ENCODE peak calls at places on chromosomes 5 and 9, in eight cellular contexts. Q is left ventricle myocardium inferior, V is colonic mucosa, U is SK-N-SH, P is neuronal stem cell, R is cardiac muscle cell, Z is neural progenitor cell, X is PC-9. L is an unnamed sample. For H3K36me3, the result is how much of the 10 kb centered on the place peaks cover.

GRCh38 chr9:119795395-119795794 is 426.2 kb upstream of the BRINP1 start:
- DNase-seq in P (no peak), R (no peak), Q (no peak), V (no peak), U (no peak), X (no peak), Z (no peak), L (no peak)

GRCh38 chr9:34256104-34256503 is 73.0 kb downstream of the KIF24 start:
- DNase-seq in Q (no peak), U (peak), P (no peak), V (no peak), R (no peak), X (no peak), Z (peak), L (no peak)

GRCh38 chr5:91293131-91293530 is 90.0 kb downstream of the ARRDC3 start:
- DNase-seq in R (peak), V (no peak), Q (no peak), P (peak), X (peak), U (no peak), Z (peak), L (no peak)

GRCh38 chr9:136791466-136792276 is 527 bp downstream of the TMEM141 start:
- DNase-seq in P (peak), Z (peak), Q (peak), R (peak), U (peak), V (peak), X (peak), L (peak)

GRCh38 chr9:98215821-98216220 is 23.4 kb upstream of the CORO2A start:
- DNase-seq in V (no peak), R (peak), P (no peak), Q (no peak), Z (peak), X (no peak), U (peak), L (no peak)

GRCh38 chr5:41629897-41630296 is 119.5 kb upstream of the PLCXD3 start:
- DNase-seq in P (no peak), U (peak), Z (no peak), X (no peak), R (no peak), Q (no peak), V (no peak), L (no peak)

GRCh38 chr9:112047538-112048066 is 127.5 kb downstream of the SUSD1 start:
- DNase-seq in R (no peak), V (no peak), U (no peak), Q (no peak), P (no peak), Z (no peak), X (no peak), L (no peak)

GRCh38 chr9:27125030-27125429 is 16.0 kb downstream of the TEK start:
- DNase-seq in U (no peak), X (peak), R (no peak), Z (no peak), P (no peak), V (peak), Q (peak), L (no peak)

GRCh38 chr9:107484117-107484723 is 5.3 kb downstream of the KLF4 start:
- DNase-seq in Q (no peak), U (peak), P (peak), R (peak), V (peak), Z (peak), X (peak), L (no peak)

GRCh38 chr5:2739360-2740050 is 12.0 kb downstream of the IRX2 start:
- DNase-seq in V (no peak), R (peak), Z (peak), U (no peak), X (no peak), P (no peak), Q (no peak), L (no peak)

GRCh38 chr9:69981686-69982450 is 61.8 kb upstream of the MAMDC2 start:
- DNase-seq in R (no peak), Q (no peak), X (no peak), V (no peak), Z (peak), U (no peak), P (no peak), L (no peak)

GRCh38 chr9:115167175-115167574 is 49.2 kb upstream of the TNC start:
- DNase-seq in Z (no peak), R (no peak), P (no peak), V (no peak), X (peak), Q (no peak), U (no peak), L (no peak)

GRCh38 chr5:59133801-59134261 is 551.0 kb downstream of the RAB3C start:
- DNase-seq in V (no peak), U (no peak), P (no peak), R (no peak), X (no peak), Z (no peak), Q (no peak), L (no peak)

GRCh38 chr9:125747053-125747764 is at the start of gene PBX3:
- DNase-seq in Q (peak), V (peak), P (peak), U (peak), R (peak), Z (peak), X (peak), L (peak)

GRCh38 chr9:74950456-74950855 is 2.3 kb downstream of the C9orf40 start:
- DNase-seq in P (no peak), V (no peak), Q (no peak), Z (no peak), R (no peak), U (no peak), X (no peak), L (no peak)

GRCh38 chr9:74953235-74953741 is 576 bp upstream of the C9orf40 start:
- DNase-seq in U (no peak), R (no peak), V (peak), P (no peak), X (no peak), Z (peak), Q (no peak), L (peak)

GRCh38 chr9:74951107-74951720 is 1.5 kb downstream of the C9orf40 start:
- DNase-seq in Z (no peak), U (no peak), P (no peak), Q (no peak), R (no peak), V (peak), X (peak), L (no peak)

GRCh38 chr9:74951725-74952151 is 974 bp downstream of the C9orf40 start:
- DNase-seq in U (peak), Z (peak), P (peak), X (peak), Q (peak), R (peak), V (peak), L (peak)

GRCh38 chr9:74952281-74953151 is at the start of gene C9orf40:
- DNase-seq in V (peak), U (peak), P (peak), R (peak), X (peak), Q (peak), Z (peak), L (peak)
- H3K4me3 ChIP-seq in V (peak), U (peak), P (peak), R (peak), X (peak), Q (peak), Z (peak), L (peak)

GRCh38 chr5:150556859-150557506 is 49.1 kb downstream of the NDST1 start:
- DNase-seq in X (no peak), V (no peak), U (no peak), Q (no peak), Z (no peak), P (no peak), R (no peak), L (no peak)
- H3K36me3 ChIP-seq in X (under half), V (under half), U (under half), Q (under half), Z (under half), P (under half), R (under half), L (under half)

GRCh38 chr9:96491880-96492525 is 42.0 kb downstream of the HABP4 start:
- DNase-seq in P (no peak), R (no peak), Z (no peak), X (no peak), U (no peak), Q (no peak), V (no peak), L (no peak)
- H3K27ac ChIP-seq in P (no peak), R (peak), Z (no peak), X (no peak), U (no peak), Q (peak), V (no peak), L (no peak)

DNA sequence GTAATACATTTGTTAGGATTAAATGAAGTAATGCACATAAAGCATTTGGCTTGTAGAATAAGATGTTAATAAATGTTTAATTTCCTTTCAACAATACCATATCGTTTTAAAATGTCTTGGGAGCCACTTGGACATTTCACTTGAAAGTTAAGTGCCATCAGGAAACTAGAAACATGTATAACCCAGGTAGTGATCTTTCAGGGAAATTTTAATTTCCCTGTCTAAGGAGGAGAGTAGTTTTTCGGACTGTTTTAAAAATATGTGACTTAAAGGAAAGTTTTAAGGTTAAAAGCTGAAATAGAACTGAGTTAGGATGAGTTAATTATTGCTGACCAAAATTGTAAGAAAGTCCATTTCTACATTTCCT is 18.0 kb downstream of the CDC42SE2 start:
- DNase-seq in Q (no peak), Z (no peak), V (no peak), U (no peak), X (no peak), P (no peak), R (no peak), L (no peak)
- H3K4me3 ChIP-seq in Q (no peak), Z (no peak), V (peak), U (no peak), X (peak), P (no peak), R (no peak), L (peak)

GRCh38 chr5:10735569-10736255 is 25.3 kb downstream of the DAP start:
- DNase-seq in V (no peak), Z (no peak), R (peak), X (no peak), P (no peak), Q (no peak), U (no peak), L (no peak)
- H3K36me3 ChIP-seq in V (under half), Z (under half), R (under half), X (under half), P (under half), Q (under half), U (under half), L (under half)

DNA sequence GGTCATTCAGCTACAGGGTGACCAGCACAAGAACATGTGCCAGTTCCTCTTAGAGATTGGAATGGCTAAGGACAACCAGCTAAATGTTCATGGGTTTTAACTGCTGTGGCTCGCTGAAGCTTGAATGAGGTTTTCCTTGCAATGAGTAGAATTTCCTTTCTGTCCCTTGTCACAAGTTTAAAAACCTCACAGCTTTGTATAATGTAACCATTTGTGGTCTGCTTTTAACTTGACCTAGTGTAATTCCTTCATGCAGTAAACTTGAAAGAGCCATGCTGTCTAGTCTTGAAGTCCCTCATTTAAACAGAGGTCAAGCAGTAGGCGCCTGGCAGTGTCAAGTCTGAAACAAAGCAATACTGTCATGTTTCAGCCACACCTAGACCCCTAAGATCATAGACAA is 181.3 kb upstream of the DMRT1 start:
- DNase-seq in R (no peak), Z (no peak), X (no peak), P (no peak), Q (no peak), V (no peak), U (no peak), L (no peak)
- H3K27ac ChIP-seq in R (peak), Z (no peak), X (no peak), P (no peak), Q (peak), V (no peak), U (no peak), L (no peak)

DNA sequence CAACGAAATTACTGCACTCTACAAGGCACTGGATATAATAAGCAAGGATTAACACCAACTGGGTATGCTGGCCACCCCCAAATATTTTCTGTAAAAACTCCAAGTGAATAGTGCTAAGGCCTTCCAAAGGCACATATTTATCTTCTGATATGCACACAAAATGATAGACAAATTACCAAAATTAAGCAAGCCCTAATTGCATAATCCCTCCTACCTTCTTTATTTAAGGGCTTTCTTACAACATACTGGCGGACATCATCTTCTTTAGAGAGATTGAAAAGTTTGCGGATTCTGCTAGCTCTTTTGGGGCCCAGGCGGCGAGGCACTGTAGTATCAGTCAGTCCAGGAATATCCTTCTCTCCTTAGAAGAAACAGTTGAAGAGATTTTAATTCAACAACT is 1.9 kb downstream of the RPS6 start:
- DNase-seq in Z (no peak), V (no peak), R (no peak), Q (no peak), X (no peak), U (no peak), P (no peak), L (no peak)
- H3K4me3 ChIP-seq in Z (peak), V (peak), R (peak), Q (peak), X (peak), U (peak), P (peak), L (no peak)

GRCh38 chr5:170069512-170069911 is 36.2 kb upstream of the FOXI1 start:
- DNase-seq in R (no peak), P (no peak), V (no peak), U (no peak), Q (no peak), X (no peak), Z (no peak), L (no peak)

GRCh38 chr5:170067574-170068170 is 38.0 kb upstream of the FOXI1 start:
- DNase-seq in P (no peak), Z (no peak), U (no peak), V (no peak), R (no peak), Q (no peak), X (no peak), L (no peak)

GRCh38 chr5:170076211-170076610 is 29.5 kb upstream of the FOXI1 start:
- DNase-seq in P (no peak), R (no peak), X (no peak), Q (no peak), U (no peak), V (no peak), Z (no peak), L (no peak)

GRCh38 chr5:170070556-170071412 is 34.9 kb upstream of the FOXI1 start:
- DNase-seq in X (no peak), R (peak), P (peak), U (peak), V (peak), Q (peak), Z (peak), L (no peak)

DNA sequence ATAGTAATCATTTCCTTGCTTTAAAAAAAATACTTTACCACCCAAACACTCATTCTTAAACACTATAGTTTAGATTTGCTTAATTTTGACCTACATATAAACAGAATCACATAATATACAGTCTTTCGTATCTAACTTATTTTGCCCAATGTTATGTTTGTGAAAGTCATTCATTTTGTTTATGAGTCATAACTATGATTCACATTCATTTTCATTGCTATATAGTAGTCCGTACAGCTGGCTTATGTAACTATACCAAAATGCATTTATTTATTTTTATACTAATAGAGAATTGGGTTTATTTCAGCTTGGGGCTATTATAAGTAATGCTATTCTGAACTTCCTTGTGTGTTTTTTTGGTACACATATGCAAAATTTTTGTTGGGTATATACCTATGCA is 33.9 kb upstream of the FOXI1 start:
- DNase-seq in R (no peak), X (no peak), U (no peak), V (no peak), Z (no peak), P (no peak), Q (no peak), L (no peak)
- H3K36me3 ChIP-seq in R (under half), X (under half), U (under half), V (under half), Z (under half), P (under half), Q (under half), L (half or more)

L was measured in CD4-positive, alpha-beta memory T cell.